ENCODE peak calls at places on chromosomes 2 and 18, in six cellular contexts. E is GM12878, Q is neural progenitor cell, B is PC-9, W is HCT116, G is MM.1S. R is an unnamed sample.

GRCh38 chr2:60512641-60513040 is 40.8 kb downstream of the BCL11A start:
- DNase-seq in G (no peak), Q (no peak), B (no peak), W (no peak), E (no peak), R (no peak)

GRCh38 chr2:142140434-142140845 is 9.6 kb upstream of the LRP1B start:
- DNase-seq in G (peak), B (no peak), W (peak), E (no peak), Q (peak), R (peak)

GRCh38 chr2:225270861-225271260 is 128.6 kb upstream of the NYAP2 start:
- DNase-seq in E (peak), B (peak), G (peak), W (peak), Q (no peak), R (peak)

GRCh38 chr2:103823847-103824246 is 1030.1 kb upstream of the POU3F3 start:
- DNase-seq in E (no peak), B (no peak), W (no peak), G (no peak), Q (no peak), R (no peak)

GRCh38 chr2:103161456-103162289 is 399.8 kb downstream of the TMEM182 start:
- DNase-seq in G (peak), Q (peak), W (peak), B (peak), E (no peak), R (peak)

GRCh38 chr18:73431620-73432019 is 563.8 kb upstream of the NETO1 start:
- DNase-seq in E (no peak), Q (peak), G (no peak), B (no peak), W (no peak), R (no peak)

GRCh38 chr18:9017900-9018217 is 84.6 kb upstream of the NDUFV2 start:
- DNase-seq in W (no peak), E (no peak), G (no peak), B (no peak), Q (no peak), R (no peak)

GRCh38 chr2:45458909-45459563 is 152.0 kb downstream of the SRBD1 start:
- DNase-seq in G (no peak), E (no peak), W (peak), Q (no peak), B (peak), R (peak)

GRCh38 chr2:119028327-119029174 is 86.6 kb downstream of the MARCO start:
- DNase-seq in Q (peak), B (peak), E (no peak), W (peak), G (peak), R (peak)

GRCh38 chr2:158034198-158034831 is 67.4 kb upstream of the UPP2 start:
- DNase-seq in G (peak), E (no peak), B (peak), W (peak), Q (peak), R (peak)

GRCh38 chr2:12433641-12433990 is 283.1 kb upstream of the TRIB2 start:
- DNase-seq in W (no peak), G (no peak), Q (no peak), E (no peak), B (no peak), R (no peak)

GRCh38 chr2:62201307-62201706 is 5.4 kb downstream of the B3GNT2 start:
- DNase-seq in E (no peak), B (no peak), W (no peak), G (no peak), Q (no peak), R (no peak)

GRCh38 chr2:188199716-188200128 is 92.0 kb upstream of the GULP1 start:
- DNase-seq in B (no peak), Q (no peak), E (no peak), G (no peak), W (no peak), R (no peak)

GRCh38 chr2:213640742-213641425 is 356.6 kb downstream of the SPAG16 start:
- DNase-seq in B (peak), Q (no peak), G (no peak), W (no peak), E (no peak), R (peak)

GRCh38 chr2:172357442-172357841 is 69.9 kb upstream of the ITGA6 start:
- DNase-seq in W (no peak), Q (no peak), E (no peak), G (no peak), B (no peak), R (no peak)

GRCh38 chr2:98583516-98583865 is 24.8 kb downstream of the COA5 start:
- DNase-seq in G (no peak), W (no peak), Q (no peak), B (no peak), E (no peak), R (no peak)

DNA sequence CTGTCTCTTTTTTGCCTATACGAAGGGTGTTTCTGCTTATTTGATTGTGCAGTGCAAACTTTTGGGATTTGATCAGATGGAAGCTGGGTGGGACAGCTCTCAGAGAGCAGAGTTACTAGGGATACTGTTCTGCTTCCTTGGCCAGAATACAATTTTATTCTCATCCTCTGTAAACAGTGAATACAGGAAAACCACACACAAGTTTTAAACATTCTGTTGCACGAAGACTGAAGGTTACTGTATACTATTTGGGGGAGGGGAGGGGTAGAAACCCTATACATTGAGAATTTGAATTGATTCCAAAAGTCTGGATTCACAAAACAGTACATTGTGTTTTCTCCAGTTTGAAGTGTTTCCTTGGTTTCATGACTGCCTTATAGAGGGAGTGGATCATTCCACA is 149.9 kb downstream of the SETBP1 start:
- DNase-seq in G (no peak), W (no peak), Q (no peak), B (no peak), E (no peak), R (no peak)
- H3K27ac ChIP-seq in G (no peak), W (no peak), Q (no peak), B (no peak), E (no peak), R (no peak)

DNA sequence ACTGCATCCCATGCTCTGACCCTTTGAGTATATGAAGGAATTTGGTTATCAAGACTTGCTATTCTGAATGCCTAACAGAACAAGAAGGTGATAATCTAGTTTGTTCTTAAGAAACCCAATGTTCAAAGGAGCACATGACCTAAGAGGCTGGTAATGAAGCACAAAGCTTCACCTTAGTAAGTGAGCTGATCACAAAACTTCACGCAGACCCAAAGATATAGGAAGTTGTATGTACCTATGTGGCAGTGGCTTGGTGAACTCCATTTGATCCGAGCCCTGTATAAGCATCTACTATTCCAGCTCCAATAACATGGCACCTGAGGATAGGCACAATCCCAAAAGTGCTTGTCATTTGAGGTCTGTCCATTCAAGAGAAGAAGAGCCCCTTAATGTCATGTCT is 78.6 kb downstream of the ANKRD44 start:
- DNase-seq in B (no peak), E (no peak), W (no peak), G (no peak), Q (no peak), R (no peak)
- TF ChIP-seq EZH2 in B (no peak), E (no peak), W (no peak), G (no peak), Q (no peak), R (no peak)

DNA sequence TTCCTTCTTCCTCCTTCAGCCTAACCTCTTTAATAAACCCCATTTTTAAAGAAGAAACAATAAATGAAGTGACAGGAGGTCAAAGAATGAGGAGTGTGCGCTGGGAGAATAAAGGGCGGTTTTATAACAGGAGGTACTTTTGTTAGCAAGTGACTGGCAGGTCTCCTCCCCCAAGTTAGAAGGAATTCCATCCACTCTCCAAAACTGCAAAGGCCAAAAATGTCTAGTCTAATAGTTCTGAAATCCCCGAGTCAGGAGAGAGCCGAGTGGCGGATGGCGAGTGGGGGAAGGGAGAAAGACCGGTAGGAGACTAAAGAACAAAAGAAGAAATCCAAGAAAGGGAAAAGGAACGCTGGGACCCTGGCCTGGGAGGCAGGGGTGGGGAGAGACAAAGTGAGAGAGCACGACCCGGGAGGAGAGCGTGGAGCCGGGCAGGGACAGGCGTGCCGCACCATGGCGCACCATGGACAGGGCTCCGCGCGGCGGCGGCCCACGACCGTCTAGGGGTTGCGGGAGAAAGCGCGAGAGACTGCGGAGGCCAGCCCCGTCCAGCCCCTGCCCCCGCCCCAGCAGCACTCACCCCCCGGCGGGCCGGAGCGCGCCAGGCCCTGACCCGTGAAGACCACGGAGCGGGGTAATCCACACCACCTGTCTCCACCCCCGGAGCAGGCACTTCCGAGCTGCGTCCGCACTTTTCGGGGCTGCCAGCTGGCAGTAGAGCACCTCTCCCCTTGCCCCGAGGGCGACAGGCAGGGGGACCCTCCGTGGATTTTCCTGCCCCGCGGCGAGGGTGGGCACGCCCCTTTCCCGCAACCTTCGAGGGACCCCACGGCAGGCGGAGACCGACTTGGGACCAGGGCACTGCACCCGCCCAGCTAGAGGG is 1.6 kb downstream of the CDH2 start:
- DNase-seq in Q (peak), W (no peak), B (no peak), G (no peak), E (no peak), R (no peak)
- H3K27ac ChIP-seq in Q (peak), W (no peak), B (no peak), G (no peak), E (no peak), R (no peak)

GRCh38 chr2:222296911-222297599 is 1.7 kb downstream of the PAX3 start:
- DNase-seq in G (no peak), Q (peak), B (no peak), W (no peak), E (no peak), R (no peak)
- TF ChIP-seq EZH2 in G (no peak), Q (peak), B (no peak), W (no peak), E (no peak), R (no peak)

GRCh38 chr2:150141241-150142001 is 346.0 kb downstream of the RND3 start:
- DNase-seq in B (no peak), Q (no peak), W (no peak), E (no peak), G (no peak), R (peak)
- H3K27ac ChIP-seq in B (peak), Q (no peak), W (no peak), E (no peak), G (no peak), R (no peak)

GRCh38 chr2:236171213-236172201 is 3.3 kb upstream of the GBX2 start:
- DNase-seq in W (no peak), E (no peak), Q (peak), B (no peak), G (no peak), R (peak)

GRCh38 chr2:236172238-236172865 is 4.2 kb upstream of the GBX2 start:
- DNase-seq in E (no peak), Q (peak), W (no peak), B (no peak), G (no peak), R (no peak)

GRCh38 chr2:236173734-236174607 is 5.8 kb upstream of the GBX2 start:
- DNase-seq in Q (peak), B (no peak), W (no peak), E (no peak), G (no peak), R (no peak)

GRCh38 chr2:236174608-236175001 is 6.4 kb upstream of the GBX2 start:
- DNase-seq in B (no peak), G (no peak), W (no peak), Q (peak), E (no peak), R (no peak)

GRCh38 chr2:236172866-236173733 is 4.9 kb upstream of the GBX2 start:
- DNase-seq in W (no peak), E (no peak), B (no peak), Q (peak), G (no peak), R (no peak)
- TF ChIP-seq EZH2 in W (no peak), E (no peak), B (no peak), Q (peak), G (no peak), R (peak)

DNA sequence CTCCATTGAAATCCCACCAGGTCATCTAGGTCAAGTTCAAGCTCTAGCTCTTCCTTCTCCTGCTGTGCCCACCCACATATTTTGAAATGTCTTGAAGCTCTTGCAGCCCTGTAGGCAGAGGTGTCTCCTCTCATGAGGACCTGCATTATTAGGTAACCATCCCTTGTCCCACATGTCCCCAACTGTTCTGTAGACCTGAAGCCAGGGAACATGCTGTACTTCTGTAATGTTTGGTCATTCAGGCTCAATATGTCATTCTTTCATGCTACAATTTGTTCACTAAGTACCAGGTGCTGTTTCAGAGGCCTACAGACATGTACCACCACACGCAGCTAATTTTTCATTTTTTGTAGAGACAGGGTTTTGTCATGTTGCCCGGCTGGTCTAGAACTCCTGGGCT is 22.2 kb downstream of the SLC3A1 start:
- DNase-seq in G (no peak), Q (no peak), W (no peak), E (no peak), B (no peak), R (no peak)
- H3K27ac ChIP-seq in G (no peak), Q (no peak), W (no peak), E (no peak), B (no peak), R (no peak)

GRCh38 chr2:222318712-222319575 is 20.1 kb upstream of the PAX3 start:
- DNase-seq in B (peak), Q (peak), E (no peak), G (peak), W (no peak), R (peak)
- TF ChIP-seq EZH2 in B (no peak), Q (peak), E (no peak), G (no peak), W (no peak), R (no peak)

GRCh38 chr2:217827430-217828201 is 175.2 kb downstream of the TNS1 start:
- DNase-seq in B (peak), W (no peak), G (no peak), E (no peak), Q (no peak), R (no peak)
- H3K27ac ChIP-seq in B (no peak), W (no peak), G (no peak), E (no peak), Q (no peak), R (no peak)

R was measured in A673.